ENCODE peak calls at places on chromosomes 16 and 17, in seven cellular contexts. Q is testis, D is stomach, K is ovary, V is heart left ventricle, T is right lobe of liver, P is vagina. J is an unnamed sample.

GRCh38 chr16:995087-995486 is 13.5 kb downstream of the SOX8 start:
- DNase-seq in K (no peak), D (no peak), V (no peak), P (no peak), T (no peak), Q (no peak), J (no peak)

GRCh38 chr17:44466339-44466738 is 36.9 kb downstream of the GPATCH8 start:
- DNase-seq in K (no peak), Q (no peak), D (no peak), P (no peak), T (no peak), V (no peak), J (no peak)

GRCh38 chr16:86209202-86209601 is 301.1 kb upstream of the FOXF1 start:
- DNase-seq in Q (no peak), V (no peak), T (no peak), K (no peak), D (no peak), P (no peak), J (no peak)

GRCh38 chr16:88930716-88931115 is 46.3 kb downstream of the CBFA2T3 start:
- DNase-seq in P (no peak), K (no peak), Q (no peak), T (no peak), V (no peak), D (no peak), J (no peak)

GRCh38 chr17:58789160-58789559 is 33.5 kb downstream of the PPM1E start:
- DNase-seq in V (no peak), P (no peak), Q (no peak), D (no peak), K (no peak), T (no peak), J (no peak)

GRCh38 chr17:31295489-31295871 is 1.6 kb downstream of the OMG start:
- DNase-seq in Q (no peak), V (no peak), K (no peak), D (no peak), T (no peak), P (no peak), J (no peak)

GRCh38 chr17:65918921-65919546 is 272.9 kb downstream of the CEP112 start:
- DNase-seq in T (no peak), V (no peak), Q (no peak), D (no peak), P (no peak), K (no peak), J (no peak)

GRCh38 chr17:32695864-32696263 is 181.1 kb downstream of the MYO1D start:
- DNase-seq in T (no peak), Q (no peak), K (no peak), V (no peak), D (no peak), P (no peak), J (no peak)

GRCh38 chr16:55501549-55502322 is 7.1 kb upstream of the LPCAT2 start:
- DNase-seq in P (peak; percentile 86), Q (no peak), V (no peak), D (no peak), T (no peak), K (no peak), J (no peak)

GRCh38 chr17:30720013-30720471 is 104.5 kb downstream of the CRLF3 start:
- DNase-seq in K (peak; percentile 21), V (no peak), Q (peak; percentile 13), T (no peak), P (peak; percentile 54), D (peak; percentile 15), J (peak; percentile 51)

GRCh38 chr16:15044286-15044685 is 11.6 kb downstream of the NTAN1 start:
- DNase-seq in K (no peak), Q (no peak), P (no peak), V (no peak), D (no peak), T (no peak), J (no peak)

GRCh38 chr16:86095906-86096485 is 197.0 kb downstream of the IRF8 start:
- DNase-seq in T (no peak), P (no peak), D (no peak), Q (no peak), V (no peak), K (no peak), J (peak; percentile 69)

GRCh38 chr17:12959441-12959840 is 58.4 kb downstream of the ELAC2 start:
- DNase-seq in Q (no peak), K (no peak), T (no peak), D (no peak), P (no peak), V (no peak), J (no peak)
- TF ChIP-seq POLR2A in Q (no peak), K (no peak), T (no peak), D (no peak), P (no peak), V (no peak), J (no peak)

GRCh38 chr16:67088551-67088950 is 21.2 kb upstream of the PHAF1 start:
- DNase-seq in T (no peak), K (no peak), P (no peak), V (no peak), Q (no peak), D (no peak), J (no peak)
- H3K27ac ChIP-seq in T (no peak overlapping the region), K (no peak overlapping the region), P (no peak overlapping the region), V (no peak overlapping the region), Q (no peak overlapping the region), D (no peak overlapping the region), J (no peak overlapping the region)

DNA sequence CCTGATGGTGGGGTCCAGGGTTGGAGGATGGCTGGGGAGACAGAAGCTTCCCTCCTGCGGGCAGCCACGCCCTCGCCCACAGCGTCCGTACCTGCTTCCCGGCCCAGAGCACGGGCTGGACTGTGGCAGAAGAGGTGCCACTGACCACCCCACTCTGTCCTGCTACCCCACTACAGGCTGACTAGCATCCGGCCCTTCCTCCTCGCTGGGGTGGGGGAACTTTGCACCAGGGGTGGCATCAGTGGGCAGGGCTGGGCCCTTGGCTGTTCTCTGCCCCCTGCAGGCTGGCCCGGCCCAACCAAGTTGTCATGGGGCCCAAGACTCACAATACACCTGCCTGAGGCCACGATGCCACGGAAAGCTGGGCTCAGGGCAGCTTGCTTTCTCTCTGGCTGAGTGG is 73.0 kb downstream of the KLHDC4 start:
- DNase-seq in D (no peak), Q (no peak), T (no peak), K (no peak), P (no peak), V (no peak), J (no peak)
- TF ChIP-seq CTCF in D (no peak), Q (no peak), T (no peak), K (no peak), P (no peak), V (no peak), J (no peak)

GRCh38 chr16:68577352-68577853 is 38.3 kb downstream of the ZFP90 start:
- DNase-seq in K (no peak), V (no peak), P (no peak), Q (no peak), D (no peak), T (no peak), J (no peak)
- TF ChIP-seq POLR2A in K (no peak), V (no peak), P (no peak), Q (no peak), D (no peak), T (no peak), J (no peak)

GRCh38 chr17:6611231-6611630 is 29.3 kb downstream of the KIAA0753 start:
- DNase-seq in P (no peak), V (no peak), D (no peak), K (no peak), Q (no peak), T (no peak), J (no peak)
- H3K27ac ChIP-seq in P (no peak overlapping the region), V (no peak overlapping the region), D (no peak overlapping the region), K (no peak overlapping the region), Q (no peak overlapping the region), T (no peak overlapping the region), J (peak overlapping the region; percentile 76)

DNA sequence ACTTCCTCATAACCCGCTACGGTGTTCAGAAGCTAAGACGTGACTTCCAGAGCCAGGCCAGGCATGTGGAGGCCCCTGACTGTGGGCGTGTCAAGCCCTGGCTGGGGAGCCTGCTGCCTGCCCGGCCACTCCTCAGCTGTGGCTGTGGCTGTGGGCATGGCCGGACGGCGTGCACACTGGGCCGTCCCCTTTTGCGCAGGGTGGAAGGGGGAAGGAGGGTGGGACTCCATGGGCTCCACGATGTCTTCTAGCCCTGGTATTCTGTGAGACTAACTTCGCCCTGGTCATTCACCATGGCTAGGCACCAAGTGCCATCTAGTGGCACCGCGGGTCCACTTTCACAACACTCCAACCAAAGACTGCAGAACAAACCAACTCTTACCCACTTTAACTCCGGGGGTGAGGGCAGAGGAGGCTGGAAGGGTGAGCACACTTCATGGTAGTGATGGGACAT is 67.9 kb downstream of the N4BP1 start:
- DNase-seq in Q (peak; percentile 61), D (no peak), P (peak; percentile 84), T (peak; percentile 60), K (peak; percentile 61), V (peak; percentile 62), J (peak; percentile 82)
- TF ChIP-seq CTCF in Q (peak; percentile 33), D (peak; percentile 27), P (peak; percentile 45), T (peak; percentile 64), K (no peak), V (peak; percentile 63), J (peak; percentile 60)

GRCh38 chr17:7842950-7843535 is 9.0 kb downstream of the KDM6B start:
- DNase-seq in V (peak; percentile 90), T (peak; percentile 83), K (peak; percentile 71), Q (peak; percentile 57), D (peak; percentile 72), P (peak; percentile 95), J (peak; percentile 94)

GRCh38 chr17:7842380-7842949 is 8.4 kb downstream of the KDM6B start:
- DNase-seq in K (peak; percentile 81), V (peak; percentile 91), T (peak; percentile 82), P (peak; percentile 96), D (peak; percentile 77), Q (peak; percentile 65), J (peak; percentile 96)

GRCh38 chr17:7844292-7845154 is 10.3 kb upstream of the TMEM88 start:
- DNase-seq in P (peak; percentile 98), Q (peak; percentile 97), V (peak; percentile 95), D (peak; percentile 92), T (peak; percentile 93), K (peak; percentile 89), J (peak; percentile 96)

GRCh38 chr17:7845359-7846062 is 9.4 kb upstream of the TMEM88 start:
- DNase-seq in K (no peak), Q (no peak), V (no peak), P (no peak), D (no peak), T (peak; percentile 36), J (no peak)

GRCh38 chr17:7843536-7844291 is 9.7 kb downstream of the KDM6B start:
- DNase-seq in V (peak; percentile 90), P (peak; percentile 95), T (peak; percentile 91), Q (peak; percentile 87), K (peak; percentile 87), D (peak; percentile 92), J (peak; percentile 97)
- TF ChIP-seq POLR2A in V (peak; percentile 27), P (no peak), T (peak; percentile 84), Q (no peak), K (peak; percentile 2), D (no peak), J (no peak)

DNA sequence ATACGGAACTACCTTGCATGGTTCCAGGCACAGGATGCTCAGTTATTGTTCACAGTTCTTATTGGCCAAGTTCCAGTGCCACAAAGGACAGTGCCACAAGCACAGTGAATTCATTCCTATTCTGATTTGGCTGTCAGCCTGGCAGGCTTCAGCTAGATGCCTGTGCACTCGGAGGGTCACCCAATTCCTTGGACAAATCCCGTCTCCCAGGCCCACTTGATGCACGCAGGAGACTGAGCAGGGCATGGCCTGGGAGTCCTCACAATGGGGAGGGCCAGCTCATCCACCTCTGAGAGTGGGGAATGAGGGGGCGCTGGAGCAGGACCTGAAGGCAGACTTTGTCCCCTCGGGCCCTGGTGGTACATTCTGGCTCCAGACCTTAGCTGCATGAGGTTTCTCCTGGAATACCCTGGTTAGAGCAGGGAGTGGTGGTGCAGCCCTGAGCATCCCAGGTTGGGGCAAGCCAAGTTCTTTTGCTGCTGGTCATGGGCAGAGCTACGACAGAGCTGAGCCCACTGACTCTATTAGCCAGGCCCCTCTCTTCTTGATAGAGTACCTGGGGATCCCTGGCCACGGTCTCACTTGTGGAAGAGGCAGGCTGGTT is 41.4 kb downstream of the MIS12 start:
- DNase-seq in P (no peak), T (no peak), V (no peak), D (no peak), Q (no peak), K (no peak), J (no peak)
- H3K27ac ChIP-seq in P (peak overlapping the region; percentile 89), T (no peak overlapping the region), V (peak overlapping the region; percentile 65), D (no peak overlapping the region), Q (no peak overlapping the region), K (no peak overlapping the region), J (no peak overlapping the region)

J was measured in spleen.